ENCODE peak calls at places on chromosomes 2 and 18, in seven cellular contexts. L, J, Z, O, U, A and D are unnamed samples.

GRCh38 chr18:28147674-28148171 is 29.2 kb downstream of the CDH2 start:
- DNase-seq in O (no peak), L (no peak), J (peak), A (no peak), U (peak), Z (no peak), D (no peak)

GRCh38 chr2:155157065-155157464 is 458.6 kb downstream of the KCNJ3 start:
- DNase-seq in A (no peak), L (no peak), Z (no peak), U (no peak), J (no peak), O (no peak), D (no peak)

GRCh38 chr18:39215920-39216319 is 1650.3 kb upstream of the CELF4 start:
- DNase-seq in O (no peak), L (no peak), A (no peak), Z (no peak), U (no peak), J (no peak), D (no peak)

GRCh38 chr2:216057688-216058193 is 23.9 kb downstream of the PECR start:
- DNase-seq in L (peak), J (peak), A (no peak), O (no peak), U (no peak), Z (no peak), D (peak)

GRCh38 chr2:177285892-177286715 is 21.6 kb upstream of the NFE2L2 start:
- DNase-seq in A (no peak), Z (no peak), O (no peak), J (no peak), L (no peak), U (no peak), D (no peak)

GRCh38 chr2:47189635-47190034 is 34.5 kb upstream of the STPG4 start:
- DNase-seq in U (peak), O (no peak), Z (no peak), L (no peak), J (peak), A (no peak), D (no peak)

GRCh38 chr2:219537657-219538487 is 5.7 kb downstream of the CHPF start:
- DNase-seq in J (no peak), A (no peak), L (no peak), O (no peak), Z (no peak), U (peak), D (no peak)

GRCh38 chr18:40365526-40365925 is 1589.5 kb upstream of the PIK3C3 start:
- DNase-seq in J (peak), Z (no peak), A (no peak), L (no peak), O (no peak), U (peak), D (no peak)

GRCh38 chr2:12059616-12060441 is 313.4 kb downstream of the LPIN1 start:
- DNase-seq in U (peak), Z (no peak), L (no peak), O (no peak), A (no peak), J (no peak), D (no peak)

GRCh38 chr2:223941579-223942277 is 3.4 kb downstream of the WDFY1 start:
- DNase-seq in L (no peak), A (no peak), Z (no peak), O (no peak), J (peak), U (peak), D (no peak)

GRCh38 chr18:56559044-56559443 is 79.3 kb downstream of the TXNL1 start:
- DNase-seq in Z (no peak), U (no peak), J (no peak), A (no peak), L (no peak), O (no peak), D (no peak)

GRCh38 chr18:25805323-25805722 is 285.1 kb downstream of the SS18 start:
- DNase-seq in Z (peak), J (peak), A (peak), L (no peak), O (no peak), U (peak), D (no peak)

GRCh38 chr2:102114851-102115497 is 27.6 kb upstream of the IL1R1 start:
- DNase-seq in A (no peak), U (peak), Z (no peak), L (no peak), O (no peak), J (peak), D (no peak)

GRCh38 chr2:88855620-88856408 is 164.3 kb downstream of the RPIA start:
- DNase-seq in J (no peak), A (no peak), O (no peak), L (no peak), U (no peak), Z (no peak), D (no peak)

GRCh38 chr2:111209045-111209514 is 88.4 kb downstream of the BCL2L11 start:
- DNase-seq in U (peak), J (peak), A (no peak), L (no peak), Z (no peak), O (no peak), D (no peak)

GRCh38 chr2:68203587-68203986 is 45.9 kb downstream of the PNO1 start:
- DNase-seq in A (no peak), O (no peak), J (no peak), L (no peak), U (no peak), Z (no peak), D (no peak)

GRCh38 chr2:226725096-226725495 is 74.5 kb downstream of the IRS1 start:
- DNase-seq in J (no peak), A (no peak), O (no peak), L (no peak), U (no peak), Z (no peak), D (no peak)

GRCh38 chr2:17646838-17647701 is 106.5 kb downstream of the SMC6 start:
- DNase-seq in A (no peak), L (no peak), J (no peak), U (no peak), O (no peak), Z (no peak), D (no peak)

GRCh38 chr18:57022716-57023115 is 124.2 kb upstream of the BOD1L2 start:
- DNase-seq in L (no peak), Z (no peak), O (no peak), A (no peak), U (no peak), J (no peak), D (no peak)

GRCh38 chr2:171726841-171727460 is 39.7 kb downstream of the DYNC1I2 start:
- DNase-seq in U (no peak), O (no peak), Z (no peak), A (no peak), J (peak), L (no peak), D (no peak)

GRCh38 chr2:60907329-60907728 is 26.0 kb downstream of the REL start:
- DNase-seq in A (no peak), U (no peak), L (no peak), Z (no peak), J (no peak), O (no peak), D (no peak)

GRCh38 chr18:48894799-48895346 is 55.9 kb downstream of the SMAD7 start:
- DNase-seq in J (peak), U (no peak), Z (no peak), L (no peak), O (no peak), A (no peak), D (no peak)

GRCh38 chr18:79588636-79589481 is 90.7 kb upstream of the CTDP1 start:
- DNase-seq in A (peak), Z (peak), O (no peak), L (no peak), U (peak), J (peak), D (no peak)

GRCh38 chr2:216151313-216152030 is 42.3 kb downstream of the XRCC5 start:
- DNase-seq in Z (no peak), J (peak), A (no peak), U (peak), L (no peak), O (peak), D (no peak)

GRCh38 chr2:196268538-196269338 is 97.4 kb upstream of the STK17B start:
- DNase-seq in L (no peak), U (peak), A (peak), O (peak), J (peak), Z (no peak), D (peak)

GRCh38 chr2:124542932-124543640 is 518.0 kb downstream of the CNTNAP5 start:
- DNase-seq in Z (no peak), J (no peak), L (no peak), A (no peak), U (no peak), O (no peak), D (no peak)

GRCh38 chr18:76441668-76442412 is 53.2 kb downstream of the ZNF516 start:
- DNase-seq in U (no peak), Z (no peak), A (no peak), L (no peak), O (no peak), J (no peak), D (no peak)

GRCh38 chr2:240149943-240150784 is 9.7 kb upstream of the OTOS start:
- DNase-seq in A (no peak), L (peak), U (peak), J (peak), Z (no peak), O (peak), D (peak)

GRCh38 chr2:186887107-186888090 is 38.4 kb upstream of the ZSWIM2 start:
- DNase-seq in U (peak), A (peak), L (no peak), O (no peak), Z (peak), J (peak), D (no peak)

GRCh38 chr18:76911440-76911839 is 89.1 kb downstream of the ZNF236 start:
- DNase-seq in O (no peak), U (no peak), A (no peak), J (no peak), L (no peak), Z (no peak), D (no peak)

GRCh38 chr2:100365434-100365833 is 43.1 kb upstream of the LONRF2 start:
- DNase-seq in L (no peak), A (no peak), Z (no peak), U (peak), J (peak), O (no peak), D (no peak)